ENCODE peak calls at places on chromosomes 11 and 22, in four cellular contexts. U, R, F and T are unnamed samples.

GRCh38 chr22:40485813-40486610 is 115.6 kb downstream of the SGSM3 start:
- DNase-seq in U (no peak), R (no peak), F (no peak), T (no peak)

GRCh38 chr11:12478743-12479142 is 101.4 kb downstream of the PARVA start:
- DNase-seq in U (no peak), R (peak; percentile 19), F (no peak), T (no peak)

GRCh38 chr11:9090488-9091043 is 833 bp downstream of the SCUBE2 start:
- DNase-seq in U (no peak), R (no peak), F (peak; percentile 52), T (no peak)

GRCh38 chr11:57331720-57332119 is 4.0 kb downstream of the SSRP1 start:
- DNase-seq in U (no peak), R (no peak), F (no peak), T (no peak)

GRCh38 chr11:117375960-117376359 is 48.3 kb downstream of the CEP164 start:
- DNase-seq in U (no peak), R (no peak), F (no peak), T (no peak)

GRCh38 chr11:47060807-47061206 is 115.9 kb downstream of the ARFGAP2 start:
- DNase-seq in U (no peak), R (no peak), F (no peak), T (no peak)

GRCh38 chr11:69950621-69951020 is 127.5 kb upstream of the ANO1 start:
- DNase-seq in U (no peak), R (no peak), F (no peak), T (no peak)

GRCh38 chr22:24208012-24208749 is 26.9 kb downstream of the SUSD2 start:
- DNase-seq in U (no peak), R (peak; percentile 92), F (peak; percentile 2), T (no peak)

GRCh38 chr11:19200410-19201201 is 1.2 kb downstream of the CSRP3 start:
- DNase-seq in U (no peak), R (no peak), F (no peak), T (no peak)

GRCh38 chr22:46289244-46289891 is 7.3 kb upstream of the GTSE1 start:
- DNase-seq in U (no peak), R (no peak), F (no peak), T (no peak)

GRCh38 chr11:60719406-60719805 is 5.1 kb upstream of the MS4A18 start:
- DNase-seq in U (no peak), R (no peak), F (no peak), T (no peak)

GRCh38 chr11:111302298-111302697 is 4.0 kb downstream of the POU2AF3 start:
- DNase-seq in U (no peak), R (no peak), F (no peak), T (no peak)

GRCh38 chr11:34750692-34751405 is 130.0 kb downstream of the EHF start:
- DNase-seq in U (no peak), R (no peak), F (no peak), T (no peak)

GRCh38 chr11:117443269-117444186 is 115.9 kb downstream of the CEP164 start:
- DNase-seq in U (peak; percentile 27), R (peak; percentile 40), F (peak; percentile 92), T (no peak)

GRCh38 chr11:6812391-6813005 is 13.0 kb upstream of the OR6A2 start:
- DNase-seq in U (no peak), R (peak; percentile 48), F (peak; percentile 57), T (peak; percentile 11)

GRCh38 chr11:64894070-64894811 is 15.8 kb upstream of the EHD1 start:
- DNase-seq in U (peak; percentile 50), R (peak; percentile 76), F (peak; percentile 97), T (no peak)

DNA sequence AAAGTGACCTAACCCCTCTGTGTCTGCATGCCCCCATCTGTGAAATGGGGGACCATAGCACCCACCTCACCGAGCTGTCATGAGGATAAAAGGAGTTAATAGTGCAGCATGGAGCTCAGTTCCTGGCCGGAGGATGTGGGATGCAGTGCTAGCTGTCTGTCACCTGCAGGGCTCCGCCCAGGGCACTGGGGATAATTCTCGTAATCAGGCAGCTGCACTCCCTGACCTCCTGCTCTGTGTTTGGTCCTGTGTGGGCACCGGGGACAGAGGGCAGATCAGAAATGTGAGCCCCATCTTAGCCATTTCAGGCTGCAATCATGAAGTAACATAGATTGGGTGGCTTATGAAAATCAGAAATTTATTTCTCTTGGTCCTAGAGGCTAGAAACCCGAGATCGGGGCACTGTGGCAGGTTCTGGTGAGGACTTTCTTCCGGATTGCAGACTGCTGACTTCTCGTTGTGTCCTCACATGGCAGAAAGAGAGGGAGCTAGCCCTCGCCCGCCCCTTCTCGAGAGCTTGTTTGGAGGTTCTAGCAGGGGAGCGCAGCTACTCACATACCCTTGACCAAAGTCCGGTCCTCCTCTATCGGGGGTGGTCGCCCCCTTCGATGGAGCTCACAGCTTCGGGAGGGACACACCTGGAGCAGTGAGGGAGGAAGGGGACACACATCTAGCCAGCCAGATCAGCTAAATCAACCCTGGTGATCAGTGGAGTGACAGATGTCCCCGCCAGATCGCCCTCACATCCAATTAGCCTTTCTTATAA is 3.2 kb downstream of the KCTD17 start:
- DNase-seq in U (no peak), R (no peak), F (no peak), T (no peak)
- TF ChIP-seq TCF12 in U (no peak), R (no peak), F (no peak), T (no peak)

DNA sequence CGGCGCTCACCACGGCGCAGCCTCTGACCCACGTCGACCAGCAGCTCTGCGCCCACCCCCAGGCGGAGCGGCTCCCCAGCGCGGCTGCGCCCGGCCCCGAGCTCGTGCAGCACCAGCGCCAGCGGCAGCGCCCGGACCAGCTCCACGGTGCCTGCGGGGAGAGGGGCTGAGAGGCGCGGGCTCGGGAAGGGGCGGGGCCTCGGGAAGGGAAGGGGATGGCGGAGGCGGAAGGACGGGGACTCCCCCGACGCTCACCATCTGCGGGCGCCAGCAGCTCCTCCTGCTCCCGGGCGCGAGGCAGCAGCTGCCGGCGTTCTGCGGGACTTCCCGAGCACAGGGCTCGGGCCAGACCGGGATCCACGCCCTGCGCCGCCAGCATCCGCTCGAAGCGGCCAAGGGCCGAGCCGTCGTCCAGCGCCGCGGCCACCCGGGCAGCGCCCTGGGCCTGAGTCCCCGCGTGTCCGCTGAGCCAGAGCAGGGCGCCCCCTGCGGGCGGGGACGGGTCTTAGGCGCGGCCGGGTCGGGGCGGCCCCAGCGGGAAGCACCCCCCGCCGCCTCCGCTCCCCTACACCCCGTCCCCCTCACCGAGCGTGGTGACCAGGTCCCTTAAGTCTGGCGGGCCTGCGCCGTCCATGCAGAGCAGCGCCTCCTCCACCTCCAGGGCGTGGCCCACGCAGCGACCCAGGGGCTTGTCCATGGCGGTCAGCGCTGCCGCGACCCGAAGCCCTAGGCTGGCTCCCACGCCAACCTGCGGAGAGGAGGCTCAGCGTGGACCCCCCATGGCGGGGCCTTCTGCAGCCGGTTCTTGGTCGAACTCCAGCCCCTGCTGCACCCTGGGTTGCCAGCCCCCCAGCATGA is 822 bp upstream of the SCO2 start:
- DNase-seq in U (no peak), R (peak; percentile 44), F (peak; percentile 92), T (no peak)
- TF ChIP-seq TCF12 in U (no peak), R (no peak), F (peak; percentile 11), T (peak; percentile 83)

DNA sequence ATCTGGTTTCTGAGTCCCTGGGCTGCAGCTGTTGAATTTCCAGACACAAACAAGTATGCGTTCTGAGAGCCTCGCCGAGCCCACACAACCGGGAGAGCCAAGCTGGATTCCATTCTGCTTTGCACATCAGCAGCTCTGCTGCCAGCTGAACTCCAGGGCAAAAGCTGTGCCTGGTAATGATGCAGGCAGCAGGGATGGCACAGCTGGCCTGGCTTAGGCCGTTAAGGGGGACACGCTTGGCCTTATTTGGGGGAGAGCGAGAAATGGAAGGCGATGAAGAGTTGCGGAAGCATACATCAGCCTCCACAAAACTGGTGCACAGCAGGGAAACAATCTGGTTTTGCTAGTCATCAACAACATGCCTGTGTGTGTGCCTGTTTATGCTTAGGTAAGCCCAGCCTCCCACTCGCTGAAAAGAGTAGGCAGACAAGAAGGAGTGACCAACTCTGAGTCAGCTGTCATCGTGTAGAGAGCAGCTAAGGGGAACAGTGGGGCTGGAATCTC is 25.1 kb downstream of the ADAMTS8 start:
- DNase-seq in U (no peak), R (no peak), F (no peak), T (no peak)
- TF ChIP-seq TCF12 in U (no peak), R (no peak), F (peak; percentile 87), T (no peak)

GRCh38 chr22:32836286-32836859 is 34.9 kb downstream of the TIMP3 start:
- DNase-seq in U (no peak), R (peak; percentile 11), F (peak; percentile 51), T (no peak)
- TF ChIP-seq TCF12 in U (no peak), R (no peak), F (no peak), T (no peak)

GRCh38 chr11:3669128-3669527 is 2.1 kb downstream of the CHRNA10 start:
- DNase-seq in U (no peak), R (no peak), F (no peak), T (no peak)
- TF ChIP-seq TCF12 in U (no peak), R (no peak), F (no peak), T (no peak)

DNA sequence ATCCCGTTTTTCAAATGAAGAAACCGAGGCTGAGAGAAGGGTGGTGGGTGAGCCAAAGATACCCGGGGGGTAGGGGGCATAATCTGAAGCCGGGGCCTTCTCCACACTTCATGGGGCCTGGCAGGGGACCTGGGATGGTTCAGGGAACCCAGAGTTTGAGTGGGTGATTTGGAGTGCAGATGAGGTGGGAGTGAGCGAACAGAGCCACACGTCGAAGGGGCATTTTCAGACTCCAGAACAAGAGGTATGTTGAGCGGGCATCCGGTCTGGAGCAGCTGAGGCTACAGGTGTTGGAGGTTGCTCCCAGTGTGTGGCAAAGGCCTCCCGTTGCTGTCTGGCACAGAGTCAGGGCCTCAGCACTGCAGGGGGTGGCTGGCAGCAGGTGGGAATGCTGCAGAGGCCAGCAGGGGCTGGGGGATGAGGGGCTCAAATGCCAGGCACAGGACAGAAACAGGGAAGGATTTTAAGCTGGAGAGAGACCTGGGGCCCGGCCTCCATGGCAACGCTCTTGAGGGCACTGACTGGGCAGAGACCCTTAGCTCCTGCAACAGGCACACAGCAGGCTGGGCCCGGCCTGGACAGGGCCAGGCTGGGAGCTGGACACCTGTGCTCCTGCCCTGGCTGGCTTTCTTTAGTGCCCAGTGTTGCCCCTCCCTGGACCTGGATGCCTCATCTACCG is 46.2 kb downstream of the WNT11 start:
- DNase-seq in U (no peak), R (no peak), F (peak; percentile 39), T (no peak)
- TF ChIP-seq TCF12 in U (no peak), R (no peak), F (no peak), T (no peak)